ENCODE peak calls at places on chromosomes 1 and 21, in six cellular contexts. One of them, this sample, is unnamed.

GRCh38 chr1:147626739-147627138 is 43.6 kb downstream of the ACP6 start:
- DNase-seq in dorsolateral prefrontal cortex: no peak
- DNase-seq in tibial nerve: no peak
- DNase-seq in tibial artery: no peak
- DNase-seq in RWPE1: no peak
- DNase-seq in ovary: no peak
- DNase-seq in this sample: no peak

GRCh38 chr1:169572184-169572583 is 14.1 kb downstream of the F5 start:
- DNase-seq in dorsolateral prefrontal cortex: no peak
- DNase-seq in tibial nerve: no peak
- DNase-seq in tibial artery: no peak
- DNase-seq in RWPE1: no peak
- DNase-seq in ovary: no peak
- DNase-seq in this sample: peak

GRCh38 chr1:206575165-206575893 is 36.9 kb downstream of the EIF2D start:
- DNase-seq in dorsolateral prefrontal cortex: no peak
- DNase-seq in tibial nerve: no peak
- DNase-seq in tibial artery: no peak
- DNase-seq in RWPE1: no peak
- DNase-seq in ovary: no peak
- DNase-seq in this sample: no peak

GRCh38 chr21:45049725-45050359 is 24.5 kb upstream of the ADARB1 start:
- DNase-seq in dorsolateral prefrontal cortex: peak
- DNase-seq in tibial nerve: no peak
- DNase-seq in tibial artery: peak
- DNase-seq in RWPE1: no peak
- DNase-seq in ovary: no peak
- DNase-seq in this sample: peak

GRCh38 chr1:75529488-75529887 is 81.4 kb downstream of the SLC44A5 start:
- DNase-seq in dorsolateral prefrontal cortex: no peak
- DNase-seq in tibial nerve: no peak
- DNase-seq in tibial artery: no peak
- DNase-seq in RWPE1: no peak
- DNase-seq in ovary: no peak
- DNase-seq in this sample: no peak

GRCh38 chr1:208040714-208041393 is 129.9 kb upstream of the CD34 start:
- DNase-seq in dorsolateral prefrontal cortex: no peak
- DNase-seq in tibial nerve: no peak
- DNase-seq in tibial artery: no peak
- DNase-seq in RWPE1: no peak
- DNase-seq in ovary: no peak
- DNase-seq in this sample: no peak

GRCh38 chr21:44727757-44728156 is 16.4 kb upstream of the TSPEAR start:
- DNase-seq in dorsolateral prefrontal cortex: no peak
- DNase-seq in tibial nerve: no peak
- DNase-seq in tibial artery: no peak
- DNase-seq in RWPE1: no peak
- DNase-seq in ovary: no peak
- DNase-seq in this sample: no peak

GRCh38 chr1:6359568-6360496 is 33.7 kb downstream of the ACOT7 start:
- DNase-seq in dorsolateral prefrontal cortex: no peak
- DNase-seq in tibial nerve: no peak
- DNase-seq in tibial artery: peak
- DNase-seq in RWPE1: peak
- DNase-seq in ovary: peak
- DNase-seq in this sample: no peak

GRCh38 chr1:184418955-184419733 is 32.3 kb downstream of the C1orf21 start:
- DNase-seq in dorsolateral prefrontal cortex: no peak
- DNase-seq in tibial nerve: no peak
- DNase-seq in tibial artery: no peak
- DNase-seq in RWPE1: no peak
- DNase-seq in ovary: no peak
- DNase-seq in this sample: peak

GRCh38 chr1:59361766-59362165 is 64.9 kb downstream of the FGGY start:
- DNase-seq in dorsolateral prefrontal cortex: no peak
- DNase-seq in tibial nerve: no peak
- DNase-seq in tibial artery: no peak
- DNase-seq in RWPE1: no peak
- DNase-seq in ovary: no peak
- DNase-seq in this sample: no peak

GRCh38 chr1:187474266-187474665 is 645.5 kb downstream of the PLA2G4A start:
- DNase-seq in dorsolateral prefrontal cortex: no peak
- DNase-seq in tibial nerve: no peak
- DNase-seq in tibial artery: no peak
- DNase-seq in RWPE1: no peak
- DNase-seq in ovary: no peak
- DNase-seq in this sample: peak

GRCh38 chr1:119626841-119627240 is 21.2 kb downstream of the ZNF697 start:
- DNase-seq in dorsolateral prefrontal cortex: no peak
- DNase-seq in tibial nerve: no peak
- DNase-seq in tibial artery: peak
- DNase-seq in RWPE1: no peak
- DNase-seq in ovary: no peak
- DNase-seq in this sample: no peak

GRCh38 chr21:42021751-42022430 is 11.7 kb upstream of the ZBTB21 start:
- DNase-seq in dorsolateral prefrontal cortex: no peak
- DNase-seq in tibial nerve: no peak
- DNase-seq in tibial artery: peak
- DNase-seq in RWPE1: no peak
- DNase-seq in ovary: no peak
- DNase-seq in this sample: no peak

GRCh38 chr1:26797627-26798026 is 9.9 kb downstream of the PIGV start:
- DNase-seq in dorsolateral prefrontal cortex: no peak
- DNase-seq in tibial nerve: no peak
- DNase-seq in tibial artery: no peak
- DNase-seq in RWPE1: no peak
- DNase-seq in ovary: no peak
- DNase-seq in this sample: no peak

GRCh38 chr1:243263824-243264223 is 8.0 kb downstream of the SDCCAG8 start:
- DNase-seq in dorsolateral prefrontal cortex: no peak
- DNase-seq in tibial nerve: no peak
- DNase-seq in tibial artery: no peak
- DNase-seq in RWPE1: no peak
- DNase-seq in ovary: no peak
- DNase-seq in this sample: no peak

GRCh38 chr1:214354440-214355148 is 73.6 kb downstream of the SMYD2 start:
- DNase-seq in dorsolateral prefrontal cortex: no peak
- DNase-seq in tibial nerve: no peak
- DNase-seq in tibial artery: no peak
- DNase-seq in RWPE1: no peak
- DNase-seq in ovary: no peak
- DNase-seq in this sample: no peak

GRCh38 chr1:225577243-225577642 is 75.7 kb downstream of the ENAH start:
- DNase-seq in dorsolateral prefrontal cortex: no peak
- DNase-seq in tibial nerve: no peak
- DNase-seq in tibial artery: no peak
- DNase-seq in RWPE1: no peak
- DNase-seq in ovary: no peak
- DNase-seq in this sample: no peak

GRCh38 chr1:12112711-12113161 is 49.6 kb downstream of the TNFRSF8 start:
- DNase-seq in dorsolateral prefrontal cortex: no peak
- DNase-seq in tibial nerve: no peak
- DNase-seq in tibial artery: no peak
- DNase-seq in RWPE1: no peak
- DNase-seq in ovary: no peak
- DNase-seq in this sample: no peak

GRCh38 chr21:24456358-24456757 is 1150.9 kb downstream of the MRPL39 start:
- DNase-seq in dorsolateral prefrontal cortex: no peak
- DNase-seq in tibial nerve: no peak
- DNase-seq in tibial artery: no peak
- DNase-seq in RWPE1: no peak
- DNase-seq in ovary: no peak
- DNase-seq in this sample: no peak

GRCh38 chr1:11522400-11523235 is 43.7 kb downstream of the DISP3 start:
- DNase-seq in dorsolateral prefrontal cortex: peak
- DNase-seq in tibial nerve: no peak
- DNase-seq in tibial artery: peak
- DNase-seq in RWPE1: no peak
- DNase-seq in ovary: peak
- DNase-seq in this sample: no peak

GRCh38 chr1:35190784-35191183 is 2.2 kb downstream of the SFPQ start:
- DNase-seq in dorsolateral prefrontal cortex: no peak
- DNase-seq in tibial nerve: no peak
- DNase-seq in tibial artery: no peak
- DNase-seq in RWPE1: no peak
- DNase-seq in ovary: no peak
- DNase-seq in this sample: no peak

GRCh38 chr1:43953361-43953760 is 6.6 kb downstream of the IPO13 start:
- DNase-seq in dorsolateral prefrontal cortex: no peak
- DNase-seq in tibial nerve: no peak
- DNase-seq in tibial artery: no peak
- DNase-seq in RWPE1: no peak
- DNase-seq in ovary: no peak
- DNase-seq in this sample: no peak

GRCh38 chr1:228377664-228378452 is 28.8 kb downstream of the TRIM11 start:
- DNase-seq in dorsolateral prefrontal cortex: no peak
- DNase-seq in tibial nerve: no peak
- DNase-seq in tibial artery: peak
- DNase-seq in RWPE1: no peak
- DNase-seq in ovary: no peak
- DNase-seq in this sample: peak

GRCh38 chr1:8428441-8428840 is 110.5 kb downstream of the SLC45A1 start:
- DNase-seq in dorsolateral prefrontal cortex: no peak
- DNase-seq in tibial nerve: no peak
- DNase-seq in tibial artery: no peak
- DNase-seq in RWPE1: no peak
- DNase-seq in ovary: no peak
- DNase-seq in this sample: no peak

GRCh38 chr1:8430476-8430875 is 112.6 kb downstream of the SLC45A1 start:
- DNase-seq in dorsolateral prefrontal cortex: no peak
- DNase-seq in tibial nerve: no peak
- DNase-seq in tibial artery: no peak
- DNase-seq in RWPE1: no peak
- DNase-seq in ovary: no peak
- DNase-seq in this sample: no peak

GRCh38 chr1:8427986-8428385 is 110.1 kb downstream of the SLC45A1 start:
- DNase-seq in dorsolateral prefrontal cortex: no peak
- DNase-seq in tibial nerve: no peak
- DNase-seq in tibial artery: peak
- DNase-seq in RWPE1: no peak
- DNase-seq in ovary: no peak
- DNase-seq in this sample: no peak

GRCh38 chr1:8431028-8431427 is 113.1 kb downstream of the SLC45A1 start:
- DNase-seq in dorsolateral prefrontal cortex: no peak
- DNase-seq in tibial nerve: no peak
- DNase-seq in tibial artery: no peak
- DNase-seq in RWPE1: no peak
- DNase-seq in ovary: no peak
- DNase-seq in this sample: no peak

DNA sequence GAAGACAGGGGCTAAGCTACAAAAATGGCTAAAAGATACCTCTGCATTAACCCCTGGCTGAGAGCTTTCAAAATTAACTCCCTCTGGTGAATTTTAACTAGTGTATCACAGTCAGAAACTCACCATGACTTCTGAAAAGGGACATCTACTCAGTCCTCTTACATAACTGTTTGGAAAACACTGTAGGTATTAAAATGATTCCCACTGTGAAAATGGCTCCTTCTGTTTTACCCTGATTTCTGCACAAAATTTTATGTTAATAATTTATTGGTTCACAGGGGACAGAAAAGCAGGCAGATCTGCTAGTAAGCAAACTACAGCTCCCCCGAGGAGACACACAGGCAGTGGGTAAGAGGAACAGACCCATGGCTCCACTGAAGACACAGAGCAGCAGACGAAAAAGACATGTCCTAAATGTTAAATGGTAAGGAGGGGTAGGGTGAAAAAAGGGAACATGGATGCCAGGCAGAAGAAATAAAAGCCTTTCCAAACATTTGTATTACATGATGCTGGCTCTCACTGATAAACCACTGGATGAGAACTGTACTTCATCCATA is 111.7 kb downstream of the SLC45A1 start:
- DNase-seq in dorsolateral prefrontal cortex: no peak
- DNase-seq in tibial nerve: no peak
- DNase-seq in tibial artery: no peak
- DNase-seq in RWPE1: no peak
- DNase-seq in ovary: no peak
- DNase-seq in this sample: no peak
- H3K27ac ChIP-seq in dorsolateral prefrontal cortex: peak
- H3K27ac ChIP-seq in tibial nerve: peak
- H3K27ac ChIP-seq in tibial artery: no peak
- H3K27ac ChIP-seq in RWPE1: no peak
- H3K27ac ChIP-seq in ovary: no peak
- H3K27ac ChIP-seq in this sample: no peak

GRCh38 chr1:15919316-15919715 is 56.6 kb downstream of the ZBTB17 start:
- DNase-seq in dorsolateral prefrontal cortex: no peak
- DNase-seq in tibial nerve: no peak
- DNase-seq in tibial artery: no peak
- DNase-seq in RWPE1: peak
- DNase-seq in ovary: no peak
- DNase-seq in this sample: peak
- TF ChIP-seq CTCF in dorsolateral prefrontal cortex: no peak
- TF ChIP-seq CTCF in tibial nerve: no peak
- TF ChIP-seq CTCF in tibial artery: no peak
- TF ChIP-seq CTCF in RWPE1: no peak
- TF ChIP-seq CTCF in ovary: no peak
- TF ChIP-seq CTCF in this sample: no peak

GRCh38 chr1:201582977-201583376 is 44.0 kb downstream of the NAV1 start:
- DNase-seq in dorsolateral prefrontal cortex: no peak
- DNase-seq in tibial nerve: no peak
- DNase-seq in tibial artery: peak
- DNase-seq in RWPE1: no peak
- DNase-seq in ovary: no peak
- DNase-seq in this sample: no peak
- H3K27ac ChIP-seq in dorsolateral prefrontal cortex: peak
- H3K27ac ChIP-seq in tibial nerve: no peak
- H3K27ac ChIP-seq in tibial artery: no peak
- H3K27ac ChIP-seq in RWPE1: no peak
- H3K27ac ChIP-seq in ovary: no peak
- H3K27ac ChIP-seq in this sample: no peak

GRCh38 chr1:107141491-107142369 is 891 bp downstream of the NTNG1 start:
- DNase-seq in dorsolateral prefrontal cortex: peak
- DNase-seq in tibial nerve: no peak
- DNase-seq in tibial artery: no peak
- DNase-seq in RWPE1: no peak
- DNase-seq in ovary: peak
- DNase-seq in this sample: peak

GRCh38 chr1:107140703-107141490 is at the start of gene NTNG1:
- DNase-seq in dorsolateral prefrontal cortex: peak
- DNase-seq in tibial nerve: no peak
- DNase-seq in tibial artery: no peak
- DNase-seq in RWPE1: no peak
- DNase-seq in ovary: no peak
- DNase-seq in this sample: peak

GRCh38 chr1:107139833-107140702 is 771 bp upstream of the NTNG1 start:
- DNase-seq in dorsolateral prefrontal cortex: peak
- DNase-seq in tibial nerve: no peak
- DNase-seq in tibial artery: peak
- DNase-seq in RWPE1: no peak
- DNase-seq in ovary: peak
- DNase-seq in this sample: peak

GRCh38 chr1:107145637-107146036 is 4.8 kb downstream of the NTNG1 start:
- DNase-seq in dorsolateral prefrontal cortex: no peak
- DNase-seq in tibial nerve: no peak
- DNase-seq in tibial artery: no peak
- DNase-seq in RWPE1: no peak
- DNase-seq in ovary: no peak
- DNase-seq in this sample: no peak

DNA sequence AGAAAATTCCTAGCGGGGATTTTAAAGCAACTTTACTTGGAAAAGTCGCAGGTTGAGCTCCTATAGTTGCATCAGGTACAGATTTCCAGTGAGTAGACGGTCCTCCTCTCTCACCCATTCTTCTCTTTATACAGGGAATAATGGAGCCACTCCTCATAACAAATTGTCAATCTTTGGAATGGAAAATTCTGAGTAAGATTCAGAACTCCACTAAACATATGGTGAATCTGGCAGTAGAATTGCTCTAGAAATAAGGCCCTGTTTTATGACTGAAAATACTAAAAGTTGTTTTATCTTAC is 1.5 kb downstream of the NTNG1 start:
- DNase-seq in dorsolateral prefrontal cortex: no peak
- DNase-seq in tibial nerve: no peak
- DNase-seq in tibial artery: no peak
- DNase-seq in RWPE1: no peak
- DNase-seq in ovary: no peak
- DNase-seq in this sample: no peak
- TF ChIP-seq CTCF in dorsolateral prefrontal cortex: no peak
- TF ChIP-seq CTCF in tibial nerve: no peak
- TF ChIP-seq CTCF in tibial artery: no peak
- TF ChIP-seq CTCF in RWPE1: peak
- TF ChIP-seq CTCF in ovary: no peak
- TF ChIP-seq CTCF in this sample: no peak

This sample was measured in PC-3.